ENCODE peak calls at places on chromosomes 1 and 21, in four cellular contexts. E is M059J; U is effector memory CD8-positive, alpha-beta T cell; X is H7. Z is an unnamed sample.

GRCh38 chr21:42480736-42481135 is 15.3 kb downstream of the RSPH1 start:
- DNase-seq in E (no peak), U (no peak), X (no peak), Z (no peak)

GRCh38 chr1:53326598-53327182 is 1.2 kb downstream of the LRP8 start:
- DNase-seq in E (peak), U (no peak), X (peak), Z (peak)

GRCh38 chr1:50973875-50974617 is 4.0 kb downstream of the CDKN2C start:
- DNase-seq in E (peak), U (no peak), X (peak), Z (no peak)

GRCh38 chr1:152078831-152079549 is 9.9 kb downstream of the TCHHL1 start:
- DNase-seq in E (no peak), U (no peak), X (no peak), Z (no peak)

GRCh38 chr1:244054924-244055263 is 3.8 kb downstream of the ZBTB18 start:
- DNase-seq in E (no peak), U (no peak), X (no peak), Z (no peak)

GRCh38 chr1:154768456-154769125 is 101.5 kb downstream of the KCNN3 start:
- DNase-seq in E (peak), U (no peak), X (no peak), Z (no peak)

GRCh38 chr1:234927968-234928635 is 200.5 kb downstream of the TOMM20 start:
- DNase-seq in E (no peak), U (no peak), X (no peak), Z (no peak)

GRCh38 chr1:39044762-39045161 is 18.6 kb downstream of the NDUFS5 start:
- DNase-seq in E (no peak), U (no peak), X (peak), Z (no peak)

GRCh38 chr1:41501581-41501980 is 17.1 kb upstream of the EDN2 start:
- DNase-seq in E (no peak), U (no peak), X (no peak), Z (no peak)

GRCh38 chr1:116224561-116224960 is 113.4 kb downstream of the MAB21L3 start:
- DNase-seq in E (no peak), U (no peak), X (no peak), Z (no peak)

GRCh38 chr1:206930210-206930798 is 8.6 kb upstream of the FCMR start:
- DNase-seq in E (no peak), U (no peak), X (no peak), Z (no peak)

GRCh38 chr1:227777646-227778045 is 37.8 kb upstream of the PRSS38 start:
- DNase-seq in E (no peak), U (no peak), X (peak), Z (no peak)

GRCh38 chr21:21740207-21740606 is 742.0 kb downstream of the NCAM2 start:
- DNase-seq in E (peak), U (no peak), X (no peak), Z (no peak)

GRCh38 chr1:187641015-187641414 is 812.3 kb downstream of the PLA2G4A start:
- DNase-seq in E (no peak), U (no peak), X (no peak), Z (no peak)

GRCh38 chr1:24015226-24016210 is 35.4 kb upstream of the SRSF10 start:
- DNase-seq in E (no peak), U (no peak), X (no peak), Z (no peak)

GRCh38 chr1:99305626-99306025 is 41.3 kb downstream of the PLPPR4 start:
- DNase-seq in E (peak), U (no peak), X (no peak), Z (no peak)

GRCh38 chr1:161487483-161487827 is 17.8 kb upstream of the FCGR2A start:
- DNase-seq in E (peak), U (no peak), X (no peak), Z (no peak)

Z was measured in HTR-8/SVneo.